ENCODE peak calls at places on chromosomes 2 and 18, in seven cellular contexts. J is GF-D8, M is NCI-H1417 treated with DMSO at 0.1 percent for 48 hours, N is NCI-H2171, S is T follicular helper cell, W is GDM1, U is fibroblast of the aortic adventitia. X is an unnamed sample.

GRCh38 chr18:50297621-50298442 is 10.3 kb upstream of the CXXC1 start:
- DNase-seq in N (no peak), J (peak), S (peak), W (peak), U (peak), M (peak), X (no peak)

GRCh38 chr2:130261970-130262760 is 63.9 kb upstream of the TUBA3E start:
- DNase-seq in W (no peak), N (peak), S (no peak), M (no peak), U (no peak), J (no peak), X (no peak)

GRCh38 chr2:209960676-209961630 is 41.5 kb upstream of the RPE start:
- DNase-seq in S (no peak), U (peak), N (peak), M (peak), W (peak), J (peak), X (no peak)

GRCh38 chr2:20141056-20141762 is 83.7 kb downstream of the SDC1 start:
- DNase-seq in W (no peak), M (no peak), U (peak), J (no peak), N (no peak), S (no peak), X (peak)

GRCh38 chr18:51279367-51279984 is 82.0 kb upstream of the MEX3C start:
- DNase-seq in M (no peak), S (no peak), N (no peak), W (no peak), U (no peak), J (no peak), X (no peak)

GRCh38 chr18:13446581-13447470 is 228.3 kb downstream of the LDLRAD4 start:
- DNase-seq in U (no peak), J (no peak), W (no peak), N (peak), M (no peak), S (no peak), X (no peak)

GRCh38 chr18:75198046-75198445 is 10.9 kb downstream of the PTGR3 start:
- DNase-seq in J (no peak), S (no peak), N (no peak), M (no peak), W (no peak), U (peak), X (no peak)

GRCh38 chr2:2787301-2787907 is 456.3 kb upstream of the MYT1L start:
- DNase-seq in N (no peak), M (no peak), J (no peak), W (no peak), U (no peak), S (no peak), X (no peak)

GRCh38 chr18:59265246-59266018 is 7.8 kb downstream of the RAX start:
- DNase-seq in W (no peak), M (no peak), N (peak), J (no peak), S (no peak), U (no peak), X (no peak)

GRCh38 chr2:98140210-98140609 is 53.2 kb downstream of the VWA3B start:
- DNase-seq in U (no peak), M (no peak), N (no peak), J (no peak), S (no peak), W (no peak), X (no peak)

GRCh38 chr18:54149078-54149697 is 75.3 kb downstream of the MBD2 start:
- DNase-seq in N (no peak), J (no peak), S (no peak), W (no peak), M (no peak), U (peak), X (peak)

GRCh38 chr2:168515502-168515901 is 59.4 kb downstream of the CERS6 start:
- DNase-seq in J (no peak), M (no peak), U (peak), S (no peak), N (no peak), W (no peak), X (no peak)

X was measured in thoracic aorta.